ENCODE peak calls at places on chromosomes 3 and 15, in eight cellular contexts. D is GM20000; V is central memory CD4-positive, alpha-beta T cell; Q is NCI-H460; J is dorsolateral prefrontal cortex; I is GM10248; K is NCI-H524; H is T-cell. U is an unnamed sample.

GRCh38 chr15:29822100-29822684 is at the start of gene TJP1:
- DNase-seq in D (peak; percentile 26), V (no peak), Q (peak; percentile 74), J (peak; percentile 69), I (no peak), K (peak; percentile 77), H (no peak), U (peak; percentile 13)

GRCh38 chr3:184907941-184908649 is 96.1 kb downstream of the VPS8 start:
- DNase-seq in D (no peak), V (no peak), Q (no peak), J (peak; percentile 45), I (no peak), K (no peak), H (no peak), U (no peak)

GRCh38 chr15:31344266-31344665 is 17.6 kb downstream of the KLF13 start:
- DNase-seq in D (no peak), V (no peak), Q (no peak), J (no peak), I (no peak), K (no peak), H (no peak), U (no peak)

GRCh38 chr3:150106752-150107428 is 136.2 kb upstream of the PFN2 start:
- DNase-seq in D (no peak), V (no peak), Q (no peak), J (no peak), I (no peak), K (no peak), H (no peak), U (no peak)

GRCh38 chr3:128060473-128061381 is 8.5 kb downstream of the SEC61A1 start:
- DNase-seq in D (no peak), V (no peak), Q (peak; percentile 91), J (no peak), I (no peak), K (no peak), H (no peak), U (no peak)

GRCh38 chr3:120438971-120439370 is 11.8 kb downstream of the FSTL1 start:
- DNase-seq in D (no peak), V (no peak), Q (no peak), J (no peak), I (no peak), K (no peak), H (no peak), U (no peak)

GRCh38 chr3:32089476-32089875 is 16.9 kb upstream of the GPD1L start:
- DNase-seq in D (no peak), V (no peak), Q (no peak), J (no peak), I (no peak), K (no peak), H (no peak), U (no peak)

GRCh38 chr3:85041562-85042055 is 82.8 kb downstream of the CADM2 start:
- DNase-seq in D (no peak), V (no peak), Q (no peak), J (no peak), I (no peak), K (no peak), H (no peak), U (no peak)

GRCh38 chr3:105365536-105366301 is 990 bp upstream of the ALCAM start:
- DNase-seq in D (no peak), V (no peak), Q (no peak), J (no peak), I (no peak), K (peak; percentile 93), H (no peak), U (peak; percentile 30)

GRCh38 chr3:22296641-22297040 is 545.6 kb upstream of the ZNF385D start:
- DNase-seq in D (no peak), V (no peak), Q (no peak), J (no peak), I (no peak), K (peak; percentile 85), H (no peak), U (no peak)

GRCh38 chr15:63856711-63857458 is 23.1 kb upstream of the HERC1 start:
- DNase-seq in D (no peak), V (no peak), Q (no peak), J (no peak), I (no peak), K (peak; percentile 56), H (no peak), U (no peak)

GRCh38 chr15:24858737-24859601 is 95.8 kb upstream of the SNRPN start:
- DNase-seq in D (no peak), V (no peak), Q (no peak), J (no peak), I (no peak), K (no peak), H (no peak), U (no peak)

GRCh38 chr15:59186501-59186900 is 20.1 kb upstream of the LDHAL6B start:
- DNase-seq in D (no peak), V (no peak), Q (no peak), J (no peak), I (no peak), K (no peak), H (no peak), U (no peak)

GRCh38 chr3:151787626-151788025 is 26.3 kb upstream of the AADAC start:
- DNase-seq in D (no peak), V (no peak), Q (no peak), J (no peak), I (no peak), K (no peak), H (no peak), U (no peak)

GRCh38 chr3:189202583-189202982 is 30.8 kb downstream of the TPRG1 start:
- DNase-seq in D (no peak), V (no peak), Q (no peak), J (peak; percentile 35), I (no peak), K (no peak), H (no peak), U (no peak)

GRCh38 chr3:179098388-179099077 is 26.9 kb upstream of the ZMAT3 start:
- DNase-seq in D (no peak), V (no peak), Q (no peak), J (no peak), I (no peak), K (no peak), H (no peak), U (no peak)

GRCh38 chr3:8593022-8593817 is 51.4 kb downstream of the SSUH2 start:
- DNase-seq in D (no peak), V (no peak), Q (no peak), J (no peak), I (no peak), K (peak; percentile 13), H (no peak), U (no peak)

GRCh38 chr15:73328986-73329385 is 39.8 kb downstream of the HCN4 start:
- DNase-seq in D (no peak), V (no peak), Q (no peak), J (no peak), I (no peak), K (no peak), H (no peak), U (no peak)

GRCh38 chr3:141845407-141846049 is 30.9 kb upstream of the ATP1B3 start:
- DNase-seq in D (no peak), V (peak; percentile 2), Q (no peak), J (no peak), I (no peak), K (no peak), H (peak; percentile 5), U (no peak)

GRCh38 chr3:123640311-123641083 is 55.6 kb upstream of the HACD2 start:
- DNase-seq in D (no peak), V (no peak), Q (no peak), J (no peak), I (no peak), K (no peak), H (no peak), U (no peak)

GRCh38 chr15:82122754-82123400 is 77.1 kb upstream of the MEX3B start:
- DNase-seq in D (no peak), V (no peak), Q (peak; percentile 23), J (no peak), I (no peak), K (no peak), H (no peak), U (no peak)

GRCh38 chr3:119331661-119332060 is 37.5 kb downstream of the ARHGAP31 start:
- DNase-seq in D (no peak), V (no peak), Q (no peak), J (no peak), I (no peak), K (no peak), H (no peak), U (no peak)

GRCh38 chr3:66379565-66379964 is 121.3 kb downstream of the LRIG1 start:
- DNase-seq in D (no peak), V (no peak), Q (no peak), J (no peak), I (no peak), K (no peak), H (no peak), U (no peak)

GRCh38 chr3:50156991-50157493 is 1.9 kb downstream of the SEMA3F start:
- DNase-seq in D (no peak), V (no peak), Q (no peak), J (no peak), I (no peak), K (no peak), H (no peak), U (no peak)

GRCh38 chr3:189324538-189325138 is 152.9 kb downstream of the TPRG1 start:
- DNase-seq in D (peak; percentile 61), V (peak; percentile 95), Q (peak; percentile 7), J (no peak), I (peak; percentile 47), K (no peak), H (peak; percentile 85), U (peak; percentile 74)

GRCh38 chr15:60370804-60371700 is 26.7 kb downstream of the ANXA2 start:
- DNase-seq in D (no peak), V (no peak), Q (peak; percentile 92), J (no peak), I (no peak), K (no peak), H (no peak), U (no peak)

GRCh38 chr15:64507293-64507802 is 47.0 kb downstream of the ZNF609 start:
- DNase-seq in D (peak; percentile 52), V (peak; percentile 2), Q (no peak), J (peak; percentile 63), I (peak; percentile 60), K (peak; percentile 45), H (peak; percentile 10), U (peak; percentile 57)

GRCh38 chr3:12752803-12753202 is 6.3 kb downstream of the TMEM40 start:
- DNase-seq in D (no peak), V (no peak), Q (no peak), J (no peak), I (peak; percentile 57), K (no peak), H (no peak), U (no peak)

GRCh38 chr3:143847787-143848631 is at the start of gene SLC9A9:
- DNase-seq in D (peak; percentile 54), V (peak; percentile 44), Q (peak; percentile 18), J (peak; percentile 46), I (peak; percentile 57), K (peak; percentile 72), H (peak; percentile 15), U (peak; percentile 24)

GRCh38 chr3:193240850-193241706 is at the start of gene PLAAT1:
- DNase-seq in D (peak; percentile 53), V (no peak), Q (peak; percentile 69), J (peak; percentile 56), I (peak; percentile 66), K (peak; percentile 87), H (no peak), U (peak; percentile 45)

GRCh38 chr3:7536510-7536909 is 675.6 kb downstream of the GRM7 start:
- DNase-seq in D (no peak), V (no peak), Q (no peak), J (no peak), I (no peak), K (no peak), H (no peak), U (no peak)

GRCh38 chr15:39729500-39729899 is 53.1 kb downstream of the FSIP1 start:
- DNase-seq in D (no peak), V (no peak), Q (no peak), J (no peak), I (no peak), K (no peak), H (no peak), U (no peak)

U was measured in germinal center.